ENCODE peak calls at places on chromosomes 16 and 17, in six cellular contexts. L is heart left ventricle; X is cardiac fibroblast; V is substantia nigra; D is CD8-positive, alpha-beta T cell; A is activated T-cell treated with anti-CD3 and anti-CD28 coated beads for 24 hours. R is an unnamed sample.

GRCh38 chr17:58284613-58285421 is 4.1 kb upstream of the MPO start:
- DNase-seq in L (no peak), X (no peak), V (no peak), D (no peak), A (no peak), R (no peak)

GRCh38 chr17:42067371-42068180 is 17.2 kb upstream of the C17orf113 start:
- DNase-seq in L (peak), X (peak), V (peak), D (peak), A (peak), R (no peak)

GRCh38 chr16:1102921-1103648 is 7.0 kb upstream of the C1QTNF8 start:
- DNase-seq in L (peak), X (peak), V (peak), D (peak), A (peak), R (peak)

GRCh38 chr17:16938496-16939270 is 33.2 kb downstream of the TNFRSF13B start:
- DNase-seq in L (no peak), X (no peak), V (no peak), D (no peak), A (no peak), R (no peak)

GRCh38 chr17:82913304-82914043 is 73.7 kb upstream of the ZNF750 start:
- DNase-seq in L (no peak), X (no peak), V (no peak), D (no peak), A (no peak), R (no peak)

GRCh38 chr17:8885968-8886674 is 18.6 kb upstream of the PIK3R6 start:
- DNase-seq in L (peak), X (no peak), V (no peak), D (no peak), A (no peak), R (no peak)

GRCh38 chr17:28261219-28261618 is 57.8 kb upstream of the TMEM97 start:
- DNase-seq in L (no peak), X (no peak), V (no peak), D (no peak), A (no peak), R (no peak)

GRCh38 chr17:50603340-50603739 is 31.3 kb upstream of the ABCC3 start:
- DNase-seq in L (no peak), X (no peak), V (no peak), D (no peak), A (no peak), R (no peak)

GRCh38 chr17:78014651-78015050 is 56.1 kb downstream of the TNRC6C start:
- DNase-seq in L (no peak), X (no peak), V (no peak), D (no peak), A (no peak), R (no peak)

GRCh38 chr16:88554711-88555264 is 15.4 kb upstream of the ZC3H18 start:
- DNase-seq in L (no peak), X (no peak), V (no peak), D (no peak), A (no peak), R (no peak)

GRCh38 chr16:15949210-15950166 is at the start of gene ABCC1:
- DNase-seq in L (peak), X (peak), V (peak), D (peak), A (peak), R (no peak)

GRCh38 chr17:55454906-55455474 is 33.4 kb upstream of the MMD start:
- DNase-seq in L (no peak), X (peak), V (no peak), D (no peak), A (no peak), R (no peak)

GRCh38 chr17:68423251-68423650 is 34.0 kb downstream of the WIPI1 start:
- DNase-seq in L (no peak), X (no peak), V (no peak), D (no peak), A (no peak), R (no peak)

GRCh38 chr17:80254396-80255241 is 6.0 kb upstream of the RNF213 start:
- DNase-seq in L (no peak), X (peak), V (no peak), D (peak), A (peak), R (peak)

GRCh38 chr16:25922438-25922837 is 230.7 kb downstream of the HS3ST4 start:
- DNase-seq in L (no peak), X (no peak), V (no peak), D (no peak), A (no peak), R (no peak)

GRCh38 chr17:66541461-66542182 is 239.2 kb downstream of the PRKCA start:
- DNase-seq in L (peak), X (peak), V (peak), D (no peak), A (no peak), R (no peak)

GRCh38 chr17:67855504-67856324 is 30.4 kb downstream of the BPTF start:
- DNase-seq in L (no peak), X (no peak), V (no peak), D (no peak), A (no peak), R (no peak)

GRCh38 chr16:49441366-49441780 is 67.8 kb downstream of the C16orf78 start:
- DNase-seq in L (peak), X (peak), V (peak), D (peak), A (peak), R (peak)

R was measured in GDM1.